ENCODE peak calls at places on chromosome 2, in four cellular contexts. O, P, A and G are unnamed samples.

GRCh38 chr2:146038014-146038413 is 1518.1 kb upstream of the ZEB2 start:
- DNase-seq in O (no peak), P (no peak), A (no peak), G (no peak)

GRCh38 chr2:40281021-40281940 is 170.6 kb downstream of the SLC8A1 start:
- DNase-seq in O (no peak), P (no peak), A (peak), G (no peak)

GRCh38 chr2:31110998-31111397 is 27.2 kb downstream of the GALNT14 start:
- DNase-seq in O (no peak), P (no peak), A (no peak), G (no peak)

GRCh38 chr2:189466656-189467055 is 25.4 kb downstream of the WDR75 start:
- DNase-seq in O (no peak), P (peak), A (no peak), G (no peak)

GRCh38 chr2:134512734-134513467 is 205.9 kb downstream of the TMEM163 start:
- DNase-seq in O (no peak), P (no peak), A (no peak), G (no peak)

GRCh38 chr2:159497256-159497655 is 119.1 kb downstream of the BAZ2B start:
- DNase-seq in O (no peak), P (peak), A (no peak), G (no peak)

GRCh38 chr2:128311216-128311754 is 7.4 kb downstream of the HS6ST1 start:
- DNase-seq in O (no peak), P (no peak), A (peak), G (no peak)

GRCh38 chr2:341017-341542 is 53.2 kb upstream of the ALKAL2 start:
- DNase-seq in O (no peak), P (no peak), A (no peak), G (no peak)

GRCh38 chr2:142974288-142975024 is 97.0 kb downstream of the KYNU start:
- DNase-seq in O (no peak), P (no peak), A (no peak), G (no peak)

GRCh38 chr2:152513681-152514080 is 178.7 kb downstream of the FMNL2 start:
- DNase-seq in O (no peak), P (no peak), A (no peak), G (no peak)

GRCh38 chr2:234494361-234495075 is 2.4 kb downstream of the ARL4C start:
- DNase-seq in O (no peak), P (no peak), A (no peak), G (no peak)